ENCODE peak calls at places on chromosomes 4 and X, in eight cellular contexts. E is choroid plexus epithelial cell, I is epithelial cell of esophagus, B is H7, N is heart left ventricle, U is GM23248, X is lung, M is prostate gland. O is an unnamed sample.

GRCh38 chrX:39613508-39613921 is 484.2 kb downstream of the BCOR start:
- DNase-seq in E (no peak), I (no peak), B (peak), N (peak), U (peak), X (no peak), M (peak), O (no peak)

GRCh38 chr4:162347492-162348213 is 183.9 kb upstream of the FSTL5 start:
- DNase-seq in E (no peak), I (no peak), B (no peak), N (peak), U (no peak), X (no peak), M (no peak), O (no peak)

GRCh38 chr4:36064147-36064546 is 180.2 kb downstream of the ARAP2 start:
- DNase-seq in E (peak), I (peak), B (no peak), N (no peak), U (no peak), X (no peak), M (no peak), O (no peak)

GRCh38 chr4:152458801-152459302 is 77.0 kb downstream of the FBXW7 start:
- DNase-seq in E (peak), I (no peak), B (no peak), N (no peak), U (peak), X (no peak), M (no peak), O (peak)

GRCh38 chr4:13285336-13285735 is 198.8 kb downstream of the RAB28 start:
- DNase-seq in E (no peak), I (no peak), B (no peak), N (no peak), U (peak), X (no peak), M (no peak), O (no peak)

GRCh38 chrX:43958529-43958928 is 14.7 kb downstream of the NDP start:
- DNase-seq in E (peak), I (peak), B (peak), N (no peak), U (peak), X (no peak), M (peak), O (peak)

GRCh38 chrX:56978172-56978571 is 17.2 kb downstream of the SPIN3 start:
- DNase-seq in E (peak), I (peak), B (peak), N (no peak), U (peak), X (peak), M (peak), O (peak)

GRCh38 chr4:137651128-137651527 is 118.8 kb upstream of the PCDH18 start:
- DNase-seq in E (peak), I (no peak), B (no peak), N (no peak), U (peak), X (no peak), M (no peak), O (no peak)

GRCh38 chr4:169410839-169411770 is 140.3 kb upstream of the SH3RF1 start:
- DNase-seq in E (peak), I (peak), B (no peak), N (peak), U (peak), X (no peak), M (no peak), O (no peak)

GRCh38 chr4:77159798-77160197 is 2.8 kb downstream of the CCNG2 start:
- DNase-seq in E (no peak), I (no peak), B (no peak), N (no peak), U (no peak), X (no peak), M (no peak), O (no peak)
- H3K4me3 ChIP-seq in E (no peak), I (peak), B (no peak), N (no peak), U (peak), X (no peak), M (peak), O (peak)

GRCh38 chr4:53730431-53730830 is 139.1 kb upstream of the LNX1 start:
- DNase-seq in E (no peak), I (no peak), B (no peak), N (no peak), U (no peak), X (no peak), M (no peak), O (no peak)
- H3K4me3 ChIP-seq in E (no peak), I (no peak), B (no peak), N (no peak), U (no peak), X (no peak), M (no peak), O (no peak)

GRCh38 chrX:46837543-46838481 is 969 bp downstream of the RP2 start:
- DNase-seq in E (peak), I (peak), B (no peak), N (no peak), U (peak), X (no peak), M (no peak), O (peak)

GRCh38 chrX:46836701-46837542 is at the start of gene RP2:
- DNase-seq in E (peak), I (peak), B (peak), N (peak), U (peak), X (peak), M (peak), O (peak)

GRCh38 chrX:46838974-46839480 is 2.2 kb downstream of the RP2 start:
- DNase-seq in E (no peak), I (no peak), B (no peak), N (no peak), U (peak), X (no peak), M (no peak), O (peak)

GRCh38 chrX:46840946-46841740 is 4.3 kb downstream of the RP2 start:
- DNase-seq in E (no peak), I (peak), B (no peak), N (peak), U (peak), X (no peak), M (no peak), O (peak)

GRCh38 chrX:46838482-46838857 is 1.6 kb downstream of the RP2 start:
- DNase-seq in E (no peak), I (peak), B (no peak), N (no peak), U (peak), X (no peak), M (no peak), O (peak)
- H3K4me3 ChIP-seq in E (peak), I (peak), B (no peak), N (peak), U (peak), X (no peak), M (no peak), O (peak)

GRCh38 chr4:68407868-68408190 is 39.4 kb upstream of the TMPRSS11E start:
- DNase-seq in E (no peak), I (no peak), B (no peak), N (no peak), U (no peak), X (no peak), M (no peak), O (no peak)

GRCh38 chr4:68406479-68406859 is 40.8 kb upstream of the TMPRSS11E start:
- DNase-seq in E (no peak), I (no peak), B (no peak), N (no peak), U (no peak), X (no peak), M (no peak), O (no peak)

GRCh38 chr4:68404153-68404552 is 43.1 kb upstream of the TMPRSS11E start:
- DNase-seq in E (no peak), I (no peak), B (peak), N (no peak), U (no peak), X (no peak), M (no peak), O (no peak)

GRCh38 chr4:68410643-68411042 is 36.6 kb upstream of the TMPRSS11E start:
- DNase-seq in E (no peak), I (no peak), B (no peak), N (no peak), U (no peak), X (no peak), M (no peak), O (no peak)

GRCh38 chr4:68410149-68410548 is 37.1 kb upstream of the TMPRSS11E start:
- DNase-seq in E (no peak), I (no peak), B (no peak), N (no peak), U (no peak), X (no peak), M (no peak), O (no peak)
- H3K4me3 ChIP-seq in E (no peak), I (no peak), B (no peak), N (no peak), U (no peak), X (no peak), M (no peak), O (no peak)

DNA sequence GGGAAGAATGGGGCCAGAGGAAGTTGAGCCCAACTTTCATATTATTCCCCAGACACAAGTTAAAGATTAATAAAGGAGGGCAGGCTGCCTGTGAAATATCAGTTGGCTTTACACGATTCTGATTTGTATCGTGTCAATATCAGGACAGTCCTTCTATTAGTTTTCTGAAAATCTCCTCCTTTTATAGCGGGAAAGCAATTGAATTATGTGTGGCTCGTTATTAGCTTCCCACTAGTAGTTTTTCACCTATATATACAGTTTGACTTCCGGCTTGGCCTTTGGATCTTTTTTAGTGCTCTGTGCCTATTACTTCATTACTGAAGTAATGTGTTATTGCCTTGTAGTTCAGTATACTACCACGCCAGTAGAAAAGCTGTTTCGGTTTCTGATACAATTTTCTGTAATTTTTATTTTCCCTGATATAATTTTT is 1.8 kb downstream of the PDLIM5 start:
- DNase-seq in E (no peak), I (no peak), B (no peak), N (no peak), U (peak), X (no peak), M (no peak), O (no peak)
- H3K4me3 ChIP-seq in E (peak), I (peak), B (no peak), N (peak), U (peak), X (no peak), M (peak), O (peak)

DNA sequence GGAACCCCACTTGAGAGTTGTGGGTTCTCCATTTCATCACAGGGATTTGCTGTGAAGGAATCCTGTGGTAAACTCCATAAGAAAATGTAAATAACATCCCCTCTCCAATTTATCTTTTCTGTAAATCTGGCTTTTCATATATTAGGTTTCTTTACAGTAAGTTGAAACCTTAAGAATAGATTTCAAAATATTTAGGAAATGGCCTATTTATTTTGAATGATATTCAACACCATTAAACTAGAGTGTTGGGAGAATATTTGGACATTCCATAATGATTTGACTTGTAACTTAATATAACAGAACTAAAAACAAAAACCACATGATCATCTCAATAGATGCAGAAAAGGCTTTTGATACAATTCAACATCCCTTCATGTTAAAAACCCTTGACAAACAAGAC is 197.3 kb upstream of the PGRMC2 start:
- DNase-seq in E (no peak), I (no peak), B (no peak), N (no peak), U (no peak), X (no peak), M (no peak), O (no peak)
- H3K4me3 ChIP-seq in E (no peak), I (no peak), B (no peak), N (no peak), U (no peak), X (no peak), M (no peak), O (no peak)

DNA sequence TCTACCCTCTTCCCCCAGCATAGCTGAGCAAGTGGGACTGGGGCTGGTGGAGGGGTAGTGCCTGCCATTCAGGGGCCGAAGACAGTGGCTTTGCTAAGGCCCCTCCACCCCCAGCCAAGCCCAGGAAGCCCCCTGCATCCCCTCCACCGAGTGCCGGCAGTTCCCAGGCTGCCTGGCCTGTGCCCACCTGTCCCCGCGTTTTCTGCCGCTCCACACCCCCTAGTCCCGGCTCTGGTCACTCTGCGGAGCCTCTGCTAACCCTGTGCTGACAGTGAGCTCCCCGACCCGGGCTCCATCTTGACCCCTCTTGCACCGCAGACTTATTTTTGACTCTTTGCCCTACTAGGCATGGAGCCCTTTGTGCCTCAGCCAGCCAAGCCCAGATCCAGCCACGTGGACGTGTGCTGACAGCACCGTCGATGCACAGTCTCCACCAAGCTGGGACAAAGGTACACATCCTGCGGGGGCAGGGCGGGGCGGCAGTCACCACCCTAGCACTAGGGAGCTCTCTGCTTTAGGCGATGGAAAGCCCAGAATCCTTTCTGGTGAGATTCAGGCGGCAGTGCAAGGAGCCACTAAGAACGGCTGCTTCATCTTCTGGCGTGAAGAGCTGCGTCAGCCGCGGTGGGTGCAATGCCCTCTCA is 96.6 kb downstream of the PHKA2 start:
- DNase-seq in E (no peak), I (peak), B (peak), N (peak), U (peak), X (no peak), M (peak), O (no peak)
- H3K4me3 ChIP-seq in E (peak), I (no peak), B (peak), N (peak), U (peak), X (peak), M (no peak), O (no peak)

DNA sequence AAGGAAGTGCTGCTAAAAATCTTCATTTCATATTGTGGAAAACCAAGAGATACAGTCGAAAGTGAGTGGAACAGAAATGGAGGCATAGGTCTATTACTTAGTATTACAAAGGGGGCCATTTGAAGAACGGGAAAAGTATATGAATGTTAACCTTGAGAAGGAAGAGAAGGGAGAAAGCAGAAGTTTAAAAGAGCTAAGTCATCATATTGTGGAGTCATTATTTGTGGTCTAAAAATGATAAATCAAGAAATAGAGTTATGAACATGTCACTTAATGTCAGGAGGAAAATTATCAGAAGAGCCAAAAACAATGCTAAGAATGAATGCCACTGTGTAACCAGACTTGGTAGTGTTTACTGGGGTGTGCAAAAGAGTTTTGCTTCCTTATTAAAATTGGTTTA is 589.5 kb upstream of the LCORL start:
- DNase-seq in E (no peak), I (no peak), B (no peak), N (no peak), U (no peak), X (no peak), M (no peak), O (no peak)
- H3K4me3 ChIP-seq in E (no peak), I (no peak), B (no peak), N (no peak), U (no peak), X (no peak), M (no peak), O (no peak)

GRCh38 chrX:106716463-106716862 is 10.0 kb upstream of the RNF128 start:
- DNase-seq in E (no peak), I (no peak), B (no peak), N (no peak), U (no peak), X (no peak), M (no peak), O (no peak)
- H3K4me3 ChIP-seq in E (no peak), I (no peak), B (no peak), N (no peak), U (no peak), X (no peak), M (no peak), O (no peak)